ENCODE peak calls at places on chromosome 11, in four cellular contexts. O, L, Q and I are unnamed samples.
A peak's percentile ranks its signal among the peaks of the same experiment; 100 is the strongest.

GRCh38 chr11:105109855-105110750 is 29.5 kb downstream of the CARD18 start:
- DNase-seq in O (no peak), L (peak; percentile 38), Q (no peak), I (no peak)

GRCh38 chr11:83191491-83191890 is 2.0 kb upstream of the ANKRD42 start:
- DNase-seq in O (no peak), L (no peak), Q (no peak), I (no peak)

GRCh38 chr11:32391965-32392553 is 43.3 kb downstream of the WT1 start:
- DNase-seq in O (no peak), L (peak; percentile 70), Q (no peak), I (no peak)

GRCh38 chr11:400241-400729 is 6.3 kb downstream of the PKP3 start:
- DNase-seq in O (no peak), L (no peak), Q (no peak), I (no peak)

GRCh38 chr11:36375348-36376314 is 79.5 kb downstream of the PRR5L start:
- DNase-seq in O (no peak), L (no peak), Q (no peak), I (no peak)

GRCh38 chr11:62925745-62926668 is 4.8 kb upstream of the CHRM1 start:
- DNase-seq in O (no peak), L (no peak), Q (no peak), I (no peak)

GRCh38 chr11:121482231-121483129 is 29.7 kb upstream of the SORL1-AS1 start:
- DNase-seq in O (no peak), L (no peak), Q (peak; percentile 75), I (no peak)

GRCh38 chr11:35272391-35272821 is 133.4 kb downstream of the CD44 start:
- DNase-seq in O (no peak), L (no peak), Q (no peak), I (no peak)

GRCh38 chr11:89205378-89205777 is 27.7 kb downstream of the TYR start:
- DNase-seq in O (no peak), L (no peak), Q (no peak), I (no peak)

GRCh38 chr11:118068206-118068944 is 8.5 kb upstream of the TMPRSS4 start:
- DNase-seq in O (no peak), L (no peak), Q (no peak), I (no peak)

GRCh38 chr11:6568191-6568918 is 35.1 kb downstream of the RRP8 start:
- DNase-seq in O (peak; percentile 65), L (peak; percentile 65), Q (no peak), I (no peak)

GRCh38 chr11:116864531-116864930 is 27.1 kb upstream of the APOA1 start:
- DNase-seq in O (no peak), L (peak; percentile 48), Q (no peak), I (no peak)

GRCh38 chr11:127191689-127192088 is 191.1 kb upstream of the KIRREL3 start:
- DNase-seq in O (no peak), L (no peak), Q (no peak), I (no peak)

GRCh38 chr11:70575396-70576060 is 177.2 kb downstream of the CTTN start:
- DNase-seq in O (no peak), L (no peak), Q (no peak), I (no peak)

GRCh38 chr11:65188486-65188885 is 6.8 kb downstream of the CAPN1 start:
- DNase-seq in O (no peak), L (no peak), Q (no peak), I (no peak)

GRCh38 chr11:61134801-61135257 is 26.4 kb downstream of the VPS37C start:
- DNase-seq in O (no peak), L (no peak), Q (no peak), I (no peak)

GRCh38 chr11:77019976-77020591 is 14.1 kb upstream of the B3GNT6 start:
- DNase-seq in O (peak; percentile 24), L (peak; percentile 61), Q (no peak), I (no peak)

GRCh38 chr11:44611687-44612437 is 46.4 kb downstream of the CD82 start:
- DNase-seq in O (no peak), L (no peak), Q (peak; percentile 23), I (no peak)

GRCh38 chr11:118634435-118635236 is 27.2 kb downstream of the PHLDB1 start:
- DNase-seq in O (peak; percentile 92), L (peak; percentile 55), Q (no peak), I (no peak)

GRCh38 chr11:41836426-41836825 is 377.0 kb upstream of the LRRC4C start:
- DNase-seq in O (no peak), L (no peak), Q (no peak), I (no peak)

GRCh38 chr11:19352736-19353110 is 112.0 kb upstream of the E2F8 start:
- DNase-seq in O (no peak), L (no peak), Q (no peak), I (no peak)

GRCh38 chr11:100918551-100919500 is 210.8 kb downstream of the PGR start:
- DNase-seq in O (no peak), L (peak; percentile 43), Q (no peak), I (no peak)

GRCh38 chr11:27367881-27368280 is 4.9 kb upstream of the CCDC34 start:
- DNase-seq in O (no peak), L (no peak), Q (no peak), I (no peak)

GRCh38 chr11:64186205-64187165 is 514 bp downstream of the STIP1 start:
- DNase-seq in O (peak; percentile 47), L (peak; percentile 2), Q (peak; percentile 40), I (no peak)

GRCh38 chr11:44033411-44033850 is 14.3 kb upstream of the ACCSL start:
- DNase-seq in O (no peak), L (no peak), Q (no peak), I (no peak)

GRCh38 chr11:33329705-33330329 is 72.6 kb downstream of the HIPK3 start:
- DNase-seq in O (peak; percentile 69), L (peak; percentile 72), Q (peak; percentile 72), I (peak; percentile 51)

DNA sequence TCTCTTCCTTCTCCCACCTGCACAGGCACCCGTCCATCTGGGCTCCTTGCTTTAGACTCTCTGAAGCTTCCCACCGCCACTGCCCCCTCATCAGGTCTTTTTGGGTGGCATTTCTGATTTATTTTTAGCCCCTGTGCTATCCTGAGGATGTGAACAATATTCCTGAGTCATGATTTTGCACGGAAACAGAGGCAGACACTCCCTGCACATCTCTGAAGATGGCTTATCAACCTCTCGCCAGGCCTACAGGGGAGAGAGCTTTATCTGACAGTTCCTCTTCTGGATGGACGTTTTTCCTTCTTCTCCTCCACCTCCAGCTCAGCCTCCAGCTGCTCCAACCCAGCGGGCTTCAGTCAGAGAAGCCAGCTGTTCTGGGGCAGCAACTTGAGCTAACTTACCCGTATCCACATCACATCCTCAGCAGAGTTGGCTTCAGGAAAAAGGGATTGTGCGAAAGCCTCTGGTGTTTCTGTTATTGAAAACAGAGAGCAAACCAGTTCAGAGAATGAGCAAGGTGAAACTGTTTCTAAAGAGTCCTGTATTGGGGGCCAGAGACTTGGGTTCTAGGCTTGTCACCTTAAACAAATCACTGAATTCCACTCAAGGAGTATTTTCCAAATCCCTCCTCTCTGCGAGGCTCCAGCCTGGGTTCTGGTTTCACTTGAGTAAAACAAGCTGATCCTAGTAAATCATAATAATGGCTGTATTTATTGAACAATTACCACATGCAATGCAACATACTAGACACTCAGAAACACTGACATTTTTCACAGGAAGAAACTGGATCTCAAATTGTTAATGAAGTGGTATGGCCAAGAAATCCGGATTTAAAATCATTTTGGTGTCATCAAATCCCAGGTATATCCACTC is 33.2 kb upstream of the ETS1 start:
- DNase-seq in O (no peak), L (peak; percentile 33), Q (no peak), I (no peak)
- H3K4me3 ChIP-seq in O (no peak overlapping the region), L (no peak overlapping the region), Q (no peak overlapping the region), I (no peak overlapping the region)

DNA sequence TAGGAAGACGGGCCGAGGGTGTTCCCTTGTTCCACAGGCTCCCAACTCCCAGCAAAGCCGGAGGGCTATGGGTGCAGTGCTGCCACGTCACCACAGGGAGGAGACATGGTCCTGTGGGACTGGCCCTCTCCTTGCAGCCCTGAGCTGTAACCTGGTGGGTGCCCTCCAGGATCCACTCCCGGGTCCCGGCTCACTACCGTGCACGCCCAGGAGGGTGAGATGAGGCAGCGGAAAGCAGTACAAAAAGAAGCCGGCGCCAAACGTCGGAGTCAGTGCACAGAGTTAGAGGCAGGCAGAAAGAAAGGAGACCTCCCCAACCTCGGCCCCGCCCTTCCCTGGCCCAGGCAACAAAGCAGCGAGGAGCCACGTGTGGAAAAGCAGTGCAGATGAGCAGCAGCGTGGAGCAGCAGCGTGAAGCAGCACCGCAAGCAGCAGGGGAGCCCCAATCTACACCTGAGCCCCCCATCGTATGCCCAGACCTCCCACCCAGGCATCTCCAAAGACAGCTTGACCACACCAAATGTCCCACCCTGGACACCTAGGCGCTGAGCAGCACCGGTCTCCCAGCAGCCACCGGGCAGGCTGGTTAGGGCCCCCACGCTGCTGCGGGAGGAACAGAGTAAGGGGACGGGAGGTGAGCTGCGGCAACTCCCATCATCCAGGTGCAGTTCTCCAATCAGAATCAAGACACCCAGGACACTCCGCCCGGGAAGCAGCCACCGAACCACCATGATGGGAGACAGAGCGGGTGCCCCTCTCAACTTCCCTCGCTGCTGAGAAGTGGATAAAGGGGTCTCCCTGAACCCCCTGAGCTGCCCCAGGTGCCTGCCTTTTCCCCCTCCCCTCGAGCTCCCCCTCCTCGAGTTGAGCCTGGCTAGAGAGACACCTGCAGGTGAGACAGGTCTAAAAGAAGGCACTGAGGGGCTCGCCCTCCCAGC is 28.8 kb downstream of the IGSF9B start:
- DNase-seq in O (peak; percentile 83), L (peak; percentile 39), Q (peak; percentile 53), I (peak; percentile 90)
- TF ChIP-seq CTCF in O (peak; percentile 80), L (peak; percentile 81), Q (peak; percentile 79), I (peak; percentile 97)

GRCh38 chr11:114075891-114076441 is 16.5 kb downstream of the ZBTB16 start:
- DNase-seq in O (peak; percentile 80), L (peak; percentile 24), Q (peak; percentile 29), I (peak; percentile 66)
- H3K4me1 ChIP-seq in O (peaks cover 84% of the 10 kb centered on the region), L (no peaks in the 10 kb centered on the region), Q (peaks cover 20% of the 10 kb centered on the region), I (peaks cover 50% of the 10 kb centered on the region)

GRCh38 chr11:106684944-106685343 is 333.3 kb downstream of the GUCY1A2 start:
- DNase-seq in O (no peak), L (no peak), Q (no peak), I (no peak)

GRCh38 chr11:106679633-106680032 is 338.6 kb downstream of the GUCY1A2 start:
- DNase-seq in O (no peak), L (no peak), Q (no peak), I (no peak)

GRCh38 chr11:106683435-106683834 is 334.8 kb downstream of the GUCY1A2 start:
- DNase-seq in O (no peak), L (no peak), Q (no peak), I (no peak)

DNA sequence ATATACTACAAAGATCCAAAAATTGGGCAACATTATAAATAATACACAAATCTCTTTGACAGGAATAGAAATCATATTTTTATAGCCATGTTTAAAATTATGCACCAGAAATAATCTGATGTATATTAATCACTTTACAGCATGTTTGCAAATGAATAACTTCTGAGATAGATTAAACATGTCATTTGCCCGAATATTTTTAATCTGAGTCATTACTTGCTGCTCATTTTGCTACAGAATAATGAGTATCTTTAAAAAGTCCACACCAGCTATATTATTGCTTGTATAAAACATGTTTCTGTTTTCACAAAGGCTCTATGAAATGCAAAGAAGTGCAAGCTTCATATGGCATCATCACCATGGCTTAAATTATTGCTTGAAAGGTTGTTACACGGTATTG is 336.8 kb downstream of the GUCY1A2 start:
- DNase-seq in O (no peak), L (no peak), Q (no peak), I (no peak)
- H3K4me3 ChIP-seq in O (no peak overlapping the region), L (no peak overlapping the region), Q (no peak overlapping the region), I (no peak overlapping the region)

DNA sequence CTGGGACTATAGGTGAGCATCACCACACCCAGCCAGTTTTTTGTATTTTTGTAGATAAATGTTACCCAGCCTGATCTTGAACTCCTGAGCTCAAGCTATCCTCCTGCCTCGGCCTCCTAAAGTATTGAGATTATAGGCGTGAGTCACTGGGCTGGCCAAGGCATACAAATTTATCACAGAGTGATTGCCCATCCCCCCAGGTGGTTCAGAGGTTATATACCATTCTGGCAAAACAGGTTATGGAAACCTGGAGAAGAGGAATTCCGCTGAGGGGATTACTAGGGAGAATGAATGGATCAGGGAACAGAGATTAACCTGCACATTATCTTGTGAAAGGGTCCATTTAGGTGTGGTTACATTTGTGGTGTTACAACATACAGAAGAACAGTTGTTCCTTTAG is 8.1 kb downstream of the ATG13 start:
- DNase-seq in O (peak; percentile 8), L (no peak), Q (no peak), I (peak; percentile 84)
- TF ChIP-seq CTCF in O (no peak), L (no peak), Q (no peak), I (no peak)